ENCODE peak calls at places on chromosomes 16 and 17, in eight cellular contexts. S is heart right ventricle; H is effector CD8-positive, alpha-beta T cell; M is stimulated activated naive CD4-positive, alpha-beta T cell; E is renal cortical epithelial cell; P is stimulated activated CD8-positive, alpha-beta memory T cell treated with anti-CD3 and anti-CD28 coated beads, Interleukin-12 subunit alpha, Interleukin-12 subunit beta, amount 100 ng/mL, for 4 hours; Z is fibroblast of pulmonary artery; V is D341Med. Y is an unnamed sample.

GRCh38 chr16:86584071-86584685 is 5.8 kb downstream of the FOXL1 start:
- DNase-seq in H (no peak), V (no peak), P (no peak), Z (no peak), S (no peak), M (no peak), E (no peak), Y (no peak)

GRCh38 chr16:65524997-65525396 is 403.1 kb upstream of the CDH11 start:
- DNase-seq in E (peak; percentile 63), M (no peak), V (no peak), S (no peak), H (no peak), P (no peak), Z (peak; percentile 81), Y (no peak)

GRCh38 chr17:10739341-10739905 is 9.6 kb upstream of the TMEM220 start:
- DNase-seq in M (no peak), S (no peak), H (no peak), E (no peak), P (no peak), Z (no peak), V (no peak), Y (no peak)

GRCh38 chr17:16363749-16364536 is 10.7 kb upstream of the CENPV start:
- DNase-seq in S (peak; percentile 63), Z (peak; percentile 81), E (peak; percentile 57), M (peak; percentile 72), H (peak; percentile 62), V (peak; percentile 59), P (peak; percentile 43), Y (peak; percentile 58)

GRCh38 chr16:72371307-72372081 is 199.5 kb upstream of the PMFBP1 start:
- DNase-seq in M (no peak), S (no peak), Z (peak; percentile 29), P (no peak), V (no peak), H (no peak), E (peak; percentile 99), Y (peak; percentile 22)

GRCh38 chr17:8868529-8868951 is 1.1 kb upstream of the PIK3R6 start:
- DNase-seq in H (no peak), Z (no peak), S (no peak), M (no peak), E (no peak), V (no peak), P (no peak), Y (no peak)

GRCh38 chr17:8954339-8954738 is 11.2 kb downstream of the PIK3R5 start:
- DNase-seq in V (no peak), S (peak; percentile 56), Z (no peak), E (no peak), M (peak; percentile 77), P (peak; percentile 61), H (peak; percentile 70), Y (no peak)

GRCh38 chr17:74458835-74459234 is 7.6 kb upstream of the CD300A start:
- DNase-seq in V (no peak), S (no peak), H (no peak), M (no peak), Z (no peak), E (no peak), P (no peak), Y (no peak)

GRCh38 chr16:56269824-56270684 is 78.8 kb downstream of the GNAO1 start:
- DNase-seq in H (no peak), P (no peak), Z (peak; percentile 63), S (peak; percentile 30), V (no peak), M (no peak), E (peak; percentile 14), Y (no peak)

GRCh38 chr16:1188781-1189189 is 35.9 kb downstream of the CACNA1H start:
- DNase-seq in E (no peak), P (no peak), H (peak; percentile 13), Z (peak; percentile 51), S (peak; percentile 56), M (peak; percentile 64), V (no peak), Y (no peak)

GRCh38 chr17:7327056-7327455 is 2.1 kb downstream of the NEURL4 start:
- DNase-seq in H (no peak), E (no peak), V (no peak), P (no peak), M (no peak), Z (no peak), S (no peak), Y (no peak)

GRCh38 chr16:57564571-57565270 is 22.3 kb downstream of the ADGRG5 start:
- DNase-seq in S (no peak), M (no peak), V (no peak), Z (peak; percentile 33), P (no peak), E (peak; percentile 10), H (no peak), Y (no peak)

GRCh38 chr17:63914471-63914870 is 3.4 kb upstream of the CSHL1 start:
- DNase-seq in P (no peak), E (no peak), M (no peak), S (no peak), V (no peak), Z (no peak), H (no peak), Y (no peak)

GRCh38 chr16:15924996-15925395 is 24.4 kb upstream of the ABCC1 start:
- DNase-seq in S (no peak), M (no peak), V (no peak), Z (no peak), E (no peak), P (no peak), H (no peak), Y (no peak)

GRCh38 chr17:49297141-49297540 is 64.9 kb downstream of the ZNF652 start:
- DNase-seq in S (no peak), E (peak; percentile 54), V (no peak), H (no peak), Z (no peak), M (no peak), P (no peak), Y (no peak)

GRCh38 chr17:869567-870530 is 87.7 kb downstream of the MRM3 start:
- DNase-seq in H (no peak), V (no peak), Z (peak; percentile 35), E (peak; percentile 87), P (no peak), M (no peak), S (peak; percentile 47), Y (no peak)

GRCh38 chr17:18235743-18236256 is 10.4 kb downstream of the LLGL1 start:
- DNase-seq in Z (peak; percentile 53), V (no peak), H (no peak), M (no peak), P (no peak), S (no peak), E (peak; percentile 65), Y (peak; percentile 34)